ENCODE peak calls at places on chromosome 3, in eight cellular contexts. J is stimulated activated CD4-positive, alpha-beta T cell treated with anti-CD3 and anti-CD28 coated beads, Interleukin-15, amount 100 ng/mL, for 1 hour; C is fibroblast of pulmonary artery; F is fibroblast of the aortic adventitia; L is EL; O is M059J; W is MCF 10A; S is fibroblast of lung. P is an unnamed sample.
A peak's percentile ranks its signal among the peaks of the same experiment; 100 is the strongest.

GRCh38 chr3:87834327-87834726 is 224.5 kb downstream of the CGGBP1 start:
- DNase-seq in J (no peak), O (no peak), W (no peak), L (no peak), S (no peak), F (no peak), C (no peak), P (no peak)

GRCh38 chr3:43873723-43874122 is 183.0 kb downstream of the ABHD5 start:
- DNase-seq in W (no peak), L (no peak), O (no peak), F (no peak), S (no peak), J (no peak), C (no peak), P (no peak)

GRCh38 chr3:167913218-167913902 is 177.8 kb downstream of the SERPINI1 start:
- DNase-seq in J (no peak), C (peak; percentile 67), S (peak; percentile 43), O (peak; percentile 7), L (peak; percentile 1), W (peak; percentile 43), F (peak; percentile 43), P (peak; percentile 80)

GRCh38 chr3:170470063-170471006 is 51.7 kb downstream of the CLDN11 start:
- DNase-seq in F (peak; percentile 71), W (no peak), L (no peak), O (peak; percentile 77), S (peak; percentile 76), C (no peak), J (no peak), P (peak; percentile 72)

GRCh38 chr3:73616056-73616455 is 8.7 kb downstream of the PDZRN3 start:
- DNase-seq in J (no peak), C (no peak), O (no peak), S (no peak), F (no peak), W (no peak), L (no peak), P (peak; percentile 58)

GRCh38 chr3:151971814-151972579 is 98.6 kb downstream of the SUCNR1 start:
- DNase-seq in L (no peak), C (no peak), O (peak; percentile 30), J (no peak), F (no peak), W (peak; percentile 4), S (no peak), P (no peak)

GRCh38 chr3:129046037-129046731 is 14.4 kb upstream of the GP9 start:
- DNase-seq in F (no peak), O (no peak), L (no peak), W (no peak), C (no peak), S (no peak), J (no peak), P (no peak)

GRCh38 chr3:14410501-14411165 is 8.2 kb downstream of the SLC6A6 start:
- DNase-seq in O (peak; percentile 96), S (peak; percentile 85), J (no peak), W (peak; percentile 92), L (peak; percentile 96), C (peak; percentile 89), F (peak; percentile 76), P (peak; percentile 88)

GRCh38 chr3:196631655-196632032 is 7.8 kb upstream of the NRROS start:
- DNase-seq in C (no peak), S (peak; percentile 7), O (no peak), W (no peak), F (peak; percentile 27), J (no peak), L (no peak), P (peak; percentile 26)

GRCh38 chr3:8777978-8778267 is 8.5 kb upstream of the OXTR start:
- DNase-seq in S (peak; percentile 16), J (no peak), F (no peak), C (no peak), L (no peak), W (no peak), O (no peak), P (no peak)

GRCh38 chr3:50127251-50127671 is 27.9 kb upstream of the SEMA3F start:
- DNase-seq in W (no peak), F (no peak), L (no peak), O (no peak), C (no peak), J (no peak), S (no peak), P (no peak)

GRCh38 chr3:143138948-143139347 is 19.4 kb downstream of the CHST2 start:
- DNase-seq in O (no peak), L (no peak), W (no peak), C (no peak), S (no peak), J (no peak), F (no peak), P (no peak)

GRCh38 chr3:10462641-10463040 is 42.7 kb downstream of the ATP2B2 start:
- DNase-seq in J (no peak), S (no peak), L (no peak), W (no peak), F (no peak), O (no peak), C (no peak), P (no peak)

GRCh38 chr3:64029287-64029686 is 6.0 kb upstream of the PSMD6 start:
- DNase-seq in F (no peak), J (no peak), S (no peak), O (no peak), L (no peak), W (no peak), C (no peak), P (no peak)

GRCh38 chr3:161558256-161558655 is 61.6 kb downstream of the OTOL1 start:
- DNase-seq in S (peak; percentile 72), W (peak; percentile 58), C (no peak), O (peak; percentile 56), L (no peak), J (no peak), F (no peak), P (peak; percentile 33)

GRCh38 chr3:73542127-73542526 is 82.6 kb downstream of the PDZRN3 start:
- DNase-seq in W (peak; percentile 10), S (no peak), F (no peak), O (no peak), J (no peak), C (no peak), L (no peak), P (no peak)

GRCh38 chr3:194690501-194691372 is 5.1 kb downstream of the FAM43A start:
- DNase-seq in O (peak; percentile 71), L (no peak), J (no peak), C (peak; percentile 55), W (peak; percentile 63), F (no peak), S (peak; percentile 32), P (peak; percentile 31)

GRCh38 chr3:188900421-188900941 is 271.3 kb upstream of the TPRG1 start:
- DNase-seq in L (peak; percentile 85), W (peak; percentile 87), C (peak; percentile 93), O (peak; percentile 90), S (peak; percentile 94), J (no peak), F (peak; percentile 97), P (peak; percentile 63)

GRCh38 chr3:46368569-46368968 is 2.2 kb upstream of the CCR5 start:
- DNase-seq in F (no peak), C (no peak), W (peak; percentile 57), J (peak; percentile 37), S (no peak), O (peak; percentile 55), L (peak; percentile 18), P (peak; percentile 6)

GRCh38 chr3:126618021-126618420 is 36.9 kb downstream of the TXNRD3 start:
- DNase-seq in O (peak; percentile 47), S (peak; percentile 67), W (no peak), C (peak; percentile 11), F (peak; percentile 18), L (peak; percentile 65), J (no peak), P (no peak)

GRCh38 chr3:56969851-56970250 is 90.6 kb upstream of the SPATA12 start:
- DNase-seq in S (peak; percentile 50), F (peak; percentile 14), L (peak; percentile 34), W (no peak), J (no peak), C (peak; percentile 30), O (no peak), P (peak; percentile 71)

GRCh38 chr3:197394464-197395321 is 96.3 kb upstream of the DLG1 start:
- DNase-seq in C (peak; percentile 98), L (peak; percentile 100), F (peak; percentile 99), J (no peak), W (peak; percentile 100), O (peak; percentile 100), S (peak; percentile 100), P (peak; percentile 98)

GRCh38 chr3:178244653-178245384 is 291.4 kb upstream of the KCNMB2 start:
- DNase-seq in O (no peak), F (no peak), J (no peak), C (no peak), S (no peak), W (no peak), L (no peak), P (no peak)

GRCh38 chr3:188689101-188689574 is 482.6 kb upstream of the TPRG1 start:
- DNase-seq in F (peak; percentile 97), O (no peak), L (no peak), S (peak; percentile 72), J (no peak), W (peak; percentile 82), C (peak; percentile 96), P (peak; percentile 79)

GRCh38 chr3:85922374-85922773 is 963.6 kb downstream of the CADM2 start:
- DNase-seq in W (no peak), S (no peak), O (no peak), J (no peak), F (no peak), L (no peak), C (no peak), P (no peak)

GRCh38 chr3:66302288-66302687 is 81.5 kb downstream of the SLC25A26 start:
- DNase-seq in W (no peak), L (no peak), F (no peak), S (no peak), O (no peak), C (no peak), J (no peak), P (no peak)

GRCh38 chr3:186983372-186984058 is 53.2 kb downstream of the ST6GAL1 start:
- DNase-seq in C (no peak), W (no peak), L (no peak), J (no peak), O (no peak), F (peak; percentile 40), S (no peak), P (no peak)

GRCh38 chr3:184399410-184399809 is 19.6 kb downstream of the CHRD start:
- DNase-seq in F (peak; percentile 95), L (peak; percentile 87), W (peak; percentile 23), J (no peak), S (peak; percentile 95), O (peak; percentile 84), C (peak; percentile 90), P (peak; percentile 94)

GRCh38 chr3:5039585-5039984 is 60.3 kb downstream of the BHLHE40 start:
- DNase-seq in F (no peak), C (no peak), L (no peak), W (no peak), S (no peak), O (no peak), J (no peak), P (no peak)

GRCh38 chr3:42351221-42351620 is 59.2 kb downstream of the LYZL4 start:
- DNase-seq in J (no peak), S (peak; percentile 65), F (peak; percentile 44), W (no peak), O (peak; percentile 22), L (peak; percentile 50), C (peak; percentile 8), P (no peak)

GRCh38 chr3:50186096-50186495 is 5.3 kb upstream of the GNAT1 start:
- DNase-seq in O (no peak), C (no peak), L (no peak), S (no peak), J (no peak), F (no peak), W (no peak), P (no peak)

GRCh38 chr3:62415312-62415791 is 42.0 kb upstream of the FEZF2 start:
- DNase-seq in W (no peak), S (no peak), O (no peak), L (no peak), J (no peak), F (no peak), C (no peak), P (no peak)

GRCh38 chr3:124174910-124175874 is 183.3 kb upstream of the ROPN1 start:
- DNase-seq in F (no peak), J (no peak), O (no peak), W (no peak), L (no peak), S (no peak), C (no peak), P (no peak)

GRCh38 chr3:65545429-65545828 is 493.3 kb downstream of the MAGI1 start:
- DNase-seq in W (peak; percentile 1), C (peak; percentile 29), S (peak; percentile 50), F (peak; percentile 27), L (peak; percentile 81), J (no peak), O (no peak), P (peak; percentile 58)